ENCODE peak calls at places on chromosomes 3 and 15, in eight cellular contexts. A is foreskin fibroblast, I is GM06990, P is adrenal gland, C is Peyer's patch, F is coronary artery, M is tibial artery, N is fibroblast of pulmonary artery. L is an unnamed sample.

GRCh38 chr3:187360087-187360486 is 8.1 kb upstream of the RTP4 start:
- DNase-seq in A (no peak), I (no peak), P (no peak), C (no peak), F (no peak), M (no peak), N (no peak), L (no peak)

GRCh38 chr3:130758624-130759023 is 12.0 kb upstream of the PIK3R4 start:
- DNase-seq in A (no peak), I (no peak), P (no peak), C (no peak), F (no peak), M (no peak), N (no peak), L (no peak)

GRCh38 chr3:134333522-134334181 is 40.6 kb downstream of the AMOTL2 start:
- DNase-seq in A (peak; percentile 79), I (no peak), P (no peak), C (peak; percentile 46), F (peak; percentile 78), M (peak; percentile 61), N (peak; percentile 90), L (no peak)

GRCh38 chr3:156535162-156535627 is 19.7 kb downstream of the SSR3 start:
- DNase-seq in A (peak; percentile 96), I (no peak), P (peak; percentile 93), C (peak; percentile 53), F (peak; percentile 87), M (peak; percentile 83), N (peak; percentile 99), L (peak; percentile 65)

GRCh38 chr3:119149484-119149883 is 3.5 kb downstream of the TEX55 start:
- DNase-seq in A (peak; percentile 6), I (no peak), P (no peak), C (no peak), F (no peak), M (no peak), N (peak; percentile 76), L (no peak)

GRCh38 chr3:2236203-2236602 is 137.5 kb downstream of the CNTN4 start:
- DNase-seq in A (no peak), I (no peak), P (no peak), C (no peak), F (no peak), M (no peak), N (no peak), L (no peak)

GRCh38 chr3:124383846-124384483 is 346.3 kb upstream of the UMPS start:
- DNase-seq in A (no peak), I (no peak), P (no peak), C (no peak), F (no peak), M (no peak), N (no peak), L (no peak)

GRCh38 chr15:63056843-63057242 is 14.3 kb downstream of the TPM1 start:
- DNase-seq in A (no peak), I (no peak), P (no peak), C (peak; percentile 58), F (no peak), M (no peak), N (no peak), L (no peak)

GRCh38 chr3:16147226-16147625 is 27.3 kb upstream of the GALNT15 start:
- DNase-seq in A (peak; percentile 73), I (peak; percentile 11), P (no peak), C (no peak), F (no peak), M (no peak), N (peak; percentile 54), L (no peak)

GRCh38 chr3:190721330-190721729 is 141.2 kb downstream of the GMNC start:
- DNase-seq in A (no peak), I (peak; percentile 24), P (no peak), C (no peak), F (no peak), M (no peak), N (no peak), L (no peak)

GRCh38 chr3:177608443-177608842 is 411.2 kb upstream of the TBL1XR1 start:
- DNase-seq in A (no peak), I (no peak), P (no peak), C (no peak), F (no peak), M (no peak), N (no peak), L (no peak)

GRCh38 chr3:14879161-14879888 is 60.6 kb downstream of the FGD5 start:
- DNase-seq in A (no peak), I (no peak), P (peak; percentile 61), C (peak; percentile 74), F (no peak), M (no peak), N (peak; percentile 8), L (peak; percentile 73)

GRCh38 chr3:64832098-64832497 is 144.3 kb upstream of the ADAMTS9 start:
- DNase-seq in A (no peak), I (no peak), P (no peak), C (no peak), F (no peak), M (no peak), N (no peak), L (no peak)

GRCh38 chr15:96125681-96126080 is 204.8 kb upstream of the NR2F2 start:
- DNase-seq in A (peak; percentile 64), I (no peak), P (no peak), C (no peak), F (no peak), M (no peak), N (peak; percentile 13), L (no peak)

GRCh38 chr3:183897606-183898384 is 13.1 kb upstream of the PARL start:
- DNase-seq in A (no peak), I (no peak), P (no peak), C (no peak), F (no peak), M (no peak), N (no peak), L (no peak)

GRCh38 chr3:128469128-128469527 is 2.4 kb upstream of the DNAJB8 start:
- DNase-seq in A (no peak), I (no peak), P (no peak), C (no peak), F (no peak), M (no peak), N (no peak), L (no peak)

GRCh38 chr15:42494998-42495360 is 455 bp upstream of the SNAP23 start:
- DNase-seq in A (peak; percentile 61), I (no peak), P (peak; percentile 45), C (peak; percentile 72), F (no peak), M (peak; percentile 58), N (peak; percentile 81), L (no peak)

GRCh38 chr3:155334897-155335883 is 41.7 kb upstream of the STRIT1 start:
- DNase-seq in A (no peak), I (peak; percentile 33), P (no peak), C (no peak), F (no peak), M (no peak), N (peak; percentile 57), L (no peak)

GRCh38 chr3:30231277-30232141 is 374.9 kb upstream of the TGFBR2 start:
- DNase-seq in A (peak; percentile 56), I (no peak), P (no peak), C (no peak), F (no peak), M (no peak), N (peak; percentile 24), L (no peak)

GRCh38 chr15:96756656-96757055 is 426.2 kb downstream of the NR2F2 start:
- DNase-seq in A (no peak), I (no peak), P (no peak), C (no peak), F (no peak), M (no peak), N (no peak), L (no peak)

GRCh38 chr3:156776871-156777270 is 49.3 kb upstream of the LEKR1 start:
- DNase-seq in A (no peak), I (no peak), P (no peak), C (no peak), F (no peak), M (no peak), N (no peak), L (no peak)

GRCh38 chr15:74889882-74890768 is at the start of gene MPI:
- DNase-seq in A (peak; percentile 77), I (peak; percentile 84), P (peak; percentile 85), C (peak; percentile 93), F (peak; percentile 85), M (peak; percentile 85), N (peak; percentile 73), L (peak; percentile 90)
- TF ChIP-seq CTCF in A (no peak), I (no peak), P (no peak), C (no peak), F (no peak), M (peak; percentile 27), N (no peak), L (no peak)

GRCh38 chr15:25664761-25665160 is 198.4 kb downstream of the ATP10A start:
- DNase-seq in A (no peak), I (no peak), P (no peak), C (no peak), F (no peak), M (no peak), N (no peak), L (no peak)
- TF ChIP-seq CTCF in A (no peak), I (no peak), P (no peak), C (no peak), F (no peak), M (no peak), N (no peak), L (no peak)

DNA sequence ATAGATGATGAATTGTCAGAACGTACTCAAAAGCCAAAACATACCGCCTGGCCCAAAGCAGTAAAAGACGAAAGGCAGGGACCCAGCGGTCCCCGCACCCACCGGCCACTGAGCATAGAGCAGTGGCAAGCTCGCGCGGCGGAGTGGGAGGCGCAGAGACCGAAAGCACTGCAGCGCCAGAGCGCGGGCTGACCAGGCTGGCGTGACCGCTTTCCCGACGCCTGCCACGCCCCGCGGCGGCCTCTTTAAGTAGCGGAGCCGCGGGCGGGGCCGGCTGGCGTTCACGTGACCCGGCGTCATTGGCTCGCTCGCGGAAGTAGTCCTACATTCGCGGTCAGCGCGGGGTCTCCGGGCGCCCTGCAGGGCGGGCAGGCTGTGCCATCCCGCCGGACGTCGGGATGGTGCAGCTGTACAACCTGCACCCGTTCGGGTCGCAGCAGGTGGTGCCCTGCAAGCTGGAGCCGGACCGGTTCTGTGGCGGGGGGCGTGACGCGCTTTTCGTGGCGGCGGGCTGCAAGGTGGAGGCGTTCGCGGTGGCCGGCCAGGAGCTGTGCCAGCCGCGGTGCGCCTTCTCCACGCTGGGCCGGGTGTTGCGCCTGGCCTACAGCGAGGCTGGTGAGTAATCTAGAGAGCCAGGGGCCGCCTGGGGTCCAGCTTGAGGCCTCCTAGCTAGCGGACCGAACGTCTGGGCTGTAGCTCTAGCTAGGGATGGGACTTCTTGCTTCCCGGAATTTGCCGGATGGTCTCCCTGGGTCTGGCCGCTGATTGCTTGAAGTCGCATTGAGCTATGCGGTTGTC is at the start of gene HPS3:
- DNase-seq in A (peak; percentile 90), I (peak; percentile 95), P (peak; percentile 94), C (peak; percentile 97), F (peak; percentile 92), M (peak; percentile 91), N (peak; percentile 87), L (peak; percentile 92)
- TF ChIP-seq CTCF in A (no peak), I (no peak), P (no peak), C (no peak), F (no peak), M (no peak), N (no peak), L (no peak)

DNA sequence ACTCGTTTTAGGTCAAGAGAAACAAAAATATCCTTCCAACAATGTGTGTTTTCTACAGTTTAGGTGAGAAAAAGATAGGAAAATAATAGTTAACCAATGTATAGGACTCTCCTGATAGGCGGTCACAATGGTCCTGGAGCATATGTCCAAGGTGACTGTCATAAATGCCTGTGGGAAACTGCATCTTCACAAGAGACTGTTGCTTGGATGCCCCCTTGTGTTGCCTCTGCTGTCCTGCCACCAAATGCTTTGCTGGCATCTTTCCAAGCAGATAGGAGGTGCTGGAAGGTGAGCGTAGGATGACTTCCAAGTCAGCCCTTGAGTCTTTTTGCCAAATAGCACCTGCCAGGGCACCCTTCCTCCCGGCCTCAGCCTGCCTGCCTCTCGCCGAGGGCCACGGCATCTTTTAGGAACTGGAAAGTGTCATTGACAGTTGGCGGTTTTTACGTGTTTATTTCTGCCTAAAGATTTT is 24.1 kb upstream of the SACM1L start:
- DNase-seq in A (no peak), I (peak; percentile 35), P (peak; percentile 64), C (peak; percentile 82), F (no peak), M (no peak), N (peak; percentile 53), L (no peak)
- TF ChIP-seq CTCF in A (peak; percentile 31), I (peak; percentile 57), P (peak; percentile 33), C (peak; percentile 10), F (no peak), M (peak; percentile 34), N (peak; percentile 57), L (peak; percentile 62)

L was measured in suprapubic skin.